ENCODE peak calls at places on chromosomes 16 and 17, in eight cellular contexts. D is A549, A is uterus, F is IMR-90, J is H1, Z is prostate gland, W is tibial nerve, G is transverse colon. P is an unnamed sample.

GRCh38 chr16:17147942-17148341 is 322.8 kb downstream of the XYLT1 start:
- DNase-seq in D (no peak), A (no peak), F (no peak), J (no peak), Z (no peak), W (no peak), G (no peak), P (no peak)

GRCh38 chr17:80980397-80981061 is 11.1 kb upstream of the CHMP6 start:
- DNase-seq in D (peak), A (no peak), F (peak), J (no peak), Z (no peak), W (no peak), G (no peak), P (no peak)

GRCh38 chr16:74726736-74727135 is 26.1 kb upstream of the MLKL start:
- DNase-seq in D (peak), A (no peak), F (no peak), J (peak), Z (no peak), W (no peak), G (peak), P (no peak)

GRCh38 chr17:74407384-74407783 is 24.5 kb upstream of the GPRC5C start:
- DNase-seq in D (no peak), A (no peak), F (no peak), J (no peak), Z (no peak), W (no peak), G (no peak), P (no peak)

GRCh38 chr16:14205666-14206065 is 134.5 kb downstream of the MRTFB start:
- DNase-seq in D (no peak), A (no peak), F (peak), J (no peak), Z (no peak), W (no peak), G (no peak), P (no peak)

GRCh38 chr16:24348511-24349290 is 92.6 kb downstream of the CACNG3 start:
- DNase-seq in D (no peak), A (no peak), F (no peak), J (no peak), Z (no peak), W (no peak), G (no peak), P (no peak)

GRCh38 chr17:4881761-4882555 is 17.4 kb upstream of the C17orf107 start:
- DNase-seq in D (peak), A (no peak), F (peak), J (no peak), Z (peak), W (no peak), G (peak), P (no peak)

GRCh38 chr16:62077998-62078397 is 41.8 kb upstream of the CDH8 start:
- DNase-seq in D (peak), A (no peak), F (no peak), J (peak), Z (no peak), W (no peak), G (no peak), P (no peak)

GRCh38 chr17:77581480-77581879 is 377.0 kb upstream of the TNRC6C start:
- DNase-seq in D (peak), A (no peak), F (peak), J (no peak), Z (no peak), W (no peak), G (no peak), P (no peak)

GRCh38 chr16:87681990-87682570 is 79.8 kb downstream of the JPH3 start:
- DNase-seq in D (peak), A (no peak), F (peak), J (no peak), Z (peak), W (no peak), G (no peak), P (no peak)

GRCh38 chr16:71929048-71929447 is 33.7 kb downstream of the IST1 start:
- DNase-seq in D (no peak), A (no peak), F (peak), J (no peak), Z (no peak), W (no peak), G (peak), P (no peak)

GRCh38 chr16:77385481-77385880 is 49.4 kb downstream of the ADAMTS18 start:
- DNase-seq in D (no peak), A (no peak), F (no peak), J (no peak), Z (no peak), W (no peak), G (no peak), P (no peak)

GRCh38 chr16:16080465-16081065 is 131.1 kb downstream of the ABCC1 start:
- DNase-seq in D (no peak), A (no peak), F (no peak), J (no peak), Z (no peak), W (no peak), G (no peak), P (no peak)

GRCh38 chr17:40530988-40531971 is 29.9 kb upstream of the TNS4 start:
- DNase-seq in D (no peak), A (peak), F (no peak), J (no peak), Z (no peak), W (no peak), G (no peak), P (no peak)

GRCh38 chr17:38428150-38428642 is at the start of gene ARHGAP23:
- DNase-seq in D (peak), A (peak), F (peak), J (no peak), Z (peak), W (no peak), G (peak), P (no peak)

GRCh38 chr16:70434489-70435260 is 4.2 kb downstream of the ST3GAL2 start:
- DNase-seq in D (no peak), A (no peak), F (no peak), J (no peak), Z (no peak), W (no peak), G (no peak), P (no peak)

GRCh38 chr17:151886-152859 is 14.8 kb downstream of the SCGB1C2 start:
- DNase-seq in D (peak), A (no peak), F (peak), J (no peak), Z (no peak), W (no peak), G (no peak), P (no peak)

GRCh38 chr16:16096161-16096857 is 127.0 kb downstream of the ABCC6 start:
- DNase-seq in D (no peak), A (peak), F (peak), J (no peak), Z (peak), W (peak), G (peak), P (no peak)

GRCh38 chr16:11249233-11250061 is 6.6 kb downstream of the SOCS1 start:
- DNase-seq in D (no peak), A (no peak), F (peak), J (no peak), Z (no peak), W (no peak), G (no peak), P (no peak)

GRCh38 chr17:8630227-8630801 is at the start of gene MYH10:
- DNase-seq in D (no peak), A (peak), F (no peak), J (no peak), Z (peak), W (no peak), G (peak), P (no peak)
- TF ChIP-seq POLR2A in D (peak), A (peak), F (peak), J (peak), Z (peak), W (peak), G (no peak), P (no peak)

DNA sequence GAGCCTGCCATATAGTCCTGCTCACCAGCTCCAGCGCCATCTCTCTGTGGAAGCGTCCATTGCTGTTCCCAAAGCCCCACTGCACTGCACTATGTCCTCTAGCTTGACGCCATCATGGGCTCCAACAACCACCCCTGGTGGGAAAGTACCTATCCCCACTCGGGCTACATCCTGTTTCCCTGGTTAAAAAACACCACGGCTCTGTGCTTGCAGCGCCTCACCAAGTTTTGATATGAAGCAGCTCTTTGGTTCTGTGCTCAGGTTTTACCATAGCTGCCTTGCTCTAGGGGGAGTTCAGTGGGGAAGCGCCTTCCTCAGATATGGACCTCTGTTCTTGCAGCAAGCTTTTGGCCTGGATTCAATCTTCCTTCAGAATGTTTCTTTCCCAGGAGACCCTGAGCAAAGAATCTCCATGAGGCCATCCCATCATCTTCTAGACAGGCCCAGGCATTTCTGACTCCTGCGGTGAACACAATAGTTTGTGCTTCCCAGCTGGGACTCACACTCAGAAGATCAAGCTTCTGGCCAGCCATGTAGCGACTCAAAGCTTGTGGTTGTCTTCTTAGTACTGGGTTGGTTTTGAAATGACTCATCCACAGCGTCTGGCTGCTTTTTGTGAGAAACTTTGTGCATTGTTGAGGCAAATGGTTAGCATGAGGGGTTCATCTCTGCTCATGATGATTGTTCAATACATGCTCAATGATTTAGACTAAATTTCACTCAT is 39.5 kb downstream of the DYNLRB2 start:
- DNase-seq in D (peak), A (no peak), F (peak), J (no peak), Z (no peak), W (no peak), G (no peak), P (no peak)
- TF ChIP-seq CTCF in D (no peak), A (no peak), F (no peak), J (peak), Z (no peak), W (no peak), G (no peak), P (no peak)

GRCh38 chr17:64038331-64039105 is 18.1 kb upstream of the ICAM2 start:
- DNase-seq in D (no peak), A (no peak), F (no peak), J (no peak), Z (no peak), W (no peak), G (no peak), P (peak)
- TF ChIP-seq POLR2A in D (no peak), A (no peak), F (no peak), J (no peak), Z (no peak), W (no peak), G (no peak), P (no peak)

GRCh38 chr16:22092143-22092933 is at the start of gene VWA3A:
- DNase-seq in D (no peak), A (no peak), F (peak), J (no peak), Z (no peak), W (no peak), G (no peak), P (no peak)
- TF ChIP-seq CTCF in D (no peak), A (no peak), F (no peak), J (no peak), Z (no peak), W (no peak), G (no peak), P (no peak)

DNA sequence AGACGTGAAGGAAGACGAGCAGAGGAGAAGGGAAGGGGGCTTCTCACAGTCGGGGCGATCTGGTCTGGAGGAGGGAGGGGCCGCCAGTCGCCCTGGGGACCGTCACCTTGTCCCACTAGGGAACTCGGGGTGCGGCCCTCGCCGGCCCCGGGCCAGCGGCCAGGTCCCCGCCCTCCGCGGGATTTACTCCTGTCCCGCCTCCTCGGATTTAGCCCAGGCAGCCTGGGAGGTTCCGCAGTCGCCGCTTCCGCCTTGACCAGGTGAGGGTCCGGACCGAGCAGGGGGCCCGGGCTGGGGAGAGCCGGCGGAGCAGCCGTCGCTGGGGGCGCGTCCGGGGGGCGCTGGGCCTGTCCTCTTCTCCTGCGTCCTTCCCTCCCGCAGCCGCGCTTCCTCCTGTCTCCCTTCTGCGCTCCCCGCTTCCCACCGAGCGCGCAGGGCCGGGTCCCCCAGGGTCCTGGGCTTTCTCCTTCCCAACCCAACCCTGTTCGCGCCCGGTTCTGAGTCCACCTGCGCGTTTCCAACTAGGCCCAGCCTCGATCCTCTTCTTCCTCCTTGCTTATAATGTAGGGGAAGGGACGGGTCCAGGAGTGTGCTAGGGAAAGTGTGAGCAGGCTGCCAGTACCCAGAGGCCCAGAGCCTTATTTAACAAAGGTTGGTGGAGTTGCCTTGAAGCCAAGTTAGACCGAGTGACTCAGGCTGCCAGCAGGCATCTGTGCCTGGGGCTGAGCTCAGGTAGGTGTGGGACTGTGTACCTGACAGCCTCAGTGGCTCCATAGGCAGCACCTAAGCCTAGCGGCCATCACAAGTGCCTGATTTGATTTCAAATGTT is at the start of gene TNK1:
- DNase-seq in D (no peak), A (peak), F (no peak), J (no peak), Z (peak), W (no peak), G (peak), P (no peak)
- TF ChIP-seq POLR2A in D (peak), A (no peak), F (no peak), J (no peak), Z (peak), W (no peak), G (peak), P (no peak)

GRCh38 chr17:19676901-19677300 is 28.4 kb downstream of the ALDH3A2 start:
- DNase-seq in D (no peak), A (no peak), F (no peak), J (no peak), Z (no peak), W (no peak), G (no peak), P (no peak)

GRCh38 chr17:19672009-19672837 is 23.7 kb downstream of the ALDH3A2 start:
- DNase-seq in D (no peak), A (no peak), F (peak), J (no peak), Z (peak), W (peak), G (peak), P (no peak)

GRCh38 chr17:19683117-19683516 is 33.3 kb downstream of the SLC47A2 start:
- DNase-seq in D (no peak), A (no peak), F (no peak), J (no peak), Z (no peak), W (no peak), G (no peak), P (no peak)

GRCh38 chr17:19678581-19679418 is 30.2 kb downstream of the ALDH3A2 start:
- DNase-seq in D (no peak), A (no peak), F (no peak), J (no peak), Z (no peak), W (no peak), G (no peak), P (no peak)

DNA sequence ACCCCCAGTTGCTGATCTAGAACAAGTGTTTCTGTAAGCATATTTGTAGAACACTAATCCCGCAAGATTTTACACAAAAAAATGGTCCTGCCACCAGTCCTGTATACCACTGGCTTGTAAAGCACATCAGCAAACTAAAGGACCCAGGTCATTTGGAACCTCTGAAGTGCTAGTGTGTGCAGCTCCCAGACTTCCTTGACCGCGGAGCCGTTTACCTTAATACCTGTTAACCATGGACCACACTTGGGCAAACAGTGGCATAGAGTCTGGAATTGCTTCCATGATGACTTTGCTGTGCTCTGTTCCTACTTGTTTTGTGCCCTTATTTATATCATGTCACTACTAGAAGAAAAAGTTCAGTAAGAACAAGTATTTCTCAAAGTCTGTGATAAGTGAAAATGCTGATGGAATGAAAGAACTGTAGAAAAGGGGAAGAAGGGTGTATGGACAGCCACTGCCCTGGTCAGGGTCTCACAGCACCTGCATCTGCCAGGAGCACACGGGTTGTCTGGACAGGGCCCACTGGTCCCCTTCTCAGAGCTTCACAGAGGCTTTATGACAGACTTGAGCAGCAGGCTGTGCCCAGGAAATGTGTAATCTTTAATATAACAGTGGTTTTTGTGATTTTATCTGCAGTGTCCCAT is 29.3 kb downstream of the ALDH3A2 start:
- DNase-seq in D (peak), A (no peak), F (no peak), J (no peak), Z (no peak), W (no peak), G (no peak), P (no peak)
- TF ChIP-seq CTCF in D (no peak), A (no peak), F (no peak), J (no peak), Z (no peak), W (no peak), G (no peak), P (no peak)

GRCh38 chr17:49887086-49887743 is 39.3 kb upstream of the TAC4 start:
- DNase-seq in D (no peak), A (no peak), F (no peak), J (no peak), Z (peak), W (no peak), G (no peak), P (no peak)
- TF ChIP-seq POLR2A in D (no peak), A (no peak), F (no peak), J (no peak), Z (no peak), W (no peak), G (no peak), P (no peak)

GRCh38 chr17:16345565-16345964 is 7.7 kb downstream of the CENPV start:
- DNase-seq in D (no peak), A (no peak), F (no peak), J (no peak), Z (no peak), W (no peak), G (no peak), P (no peak)

GRCh38 chr17:16342979-16343378 is 10.3 kb downstream of the CENPV start:
- DNase-seq in D (no peak), A (no peak), F (peak), J (no peak), Z (no peak), W (no peak), G (no peak), P (no peak)

GRCh38 chr17:16339959-16340358 is 13.3 kb downstream of the CENPV start:
- DNase-seq in D (peak), A (no peak), F (no peak), J (no peak), Z (no peak), W (no peak), G (no peak), P (no peak)

GRCh38 chr17:16346721-16347271 is 6.5 kb downstream of the CENPV start:
- DNase-seq in D (no peak), A (no peak), F (no peak), J (no peak), Z (no peak), W (no peak), G (no peak), P (no peak)

GRCh38 chr17:16343569-16343968 is 9.7 kb downstream of the CENPV start:
- DNase-seq in D (no peak), A (no peak), F (no peak), J (no peak), Z (no peak), W (no peak), G (no peak), P (no peak)
- TF ChIP-seq CTCF in D (no peak), A (no peak), F (no peak), J (no peak), Z (no peak), W (no peak), G (no peak), P (no peak)

DNA sequence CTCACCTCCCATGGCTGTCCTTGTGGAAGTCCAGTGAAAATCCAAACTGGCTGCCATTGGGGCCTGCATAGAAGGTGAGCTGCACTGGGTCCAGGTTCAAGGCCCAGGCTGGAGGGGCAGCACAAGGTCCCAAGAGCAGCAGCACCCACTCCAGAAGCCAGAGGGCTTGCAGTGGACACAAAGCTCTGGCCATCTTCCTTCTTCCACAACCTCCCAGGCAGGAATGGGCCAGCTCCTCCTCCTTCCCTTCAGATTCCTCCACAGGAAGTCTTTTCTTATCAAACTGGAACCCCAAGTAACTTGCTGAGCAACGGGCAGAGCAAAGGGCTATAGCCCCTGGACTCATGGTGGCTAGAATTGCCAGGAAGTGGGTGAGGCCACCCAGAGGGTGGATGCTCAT is at the start of gene ITGA2B:
- DNase-seq in D (no peak), A (no peak), F (no peak), J (no peak), Z (no peak), W (no peak), G (no peak), P (no peak)
- TF ChIP-seq POLR2A in D (no peak), A (no peak), F (no peak), J (no peak), Z (no peak), W (no peak), G (no peak), P (no peak)

P was measured in vagina.